ENCODE peak calls at places on chromosomes 4 and X, in ten cellular contexts. One of them, this sample, is unnamed. For H3K4me1, the result is how much of the 10 kb centered on the place peaks cover.

GRCh38 chrX:9829308-9830267 is 43.4 kb downstream of the SHROOM2 start:
- DNase-seq in tibial nerve: no peak
- DNase-seq in transverse colon: no peak
- DNase-seq in A549: peak
- DNase-seq in suprapubic skin: no peak
- DNase-seq in sigmoid colon: no peak
- DNase-seq in ovary: no peak
- DNase-seq in H1: no peak
- DNase-seq in K562: no peak
- DNase-seq in SK-N-SH: no peak
- DNase-seq in this sample: no peak

GRCh38 chr4:136078971-136079370 is 1453.3 kb downstream of the PCDH18 start:
- DNase-seq in tibial nerve: no peak
- DNase-seq in transverse colon: no peak
- DNase-seq in A549: no peak
- DNase-seq in suprapubic skin: no peak
- DNase-seq in sigmoid colon: no peak
- DNase-seq in ovary: no peak
- DNase-seq in H1: no peak
- DNase-seq in K562: no peak
- DNase-seq in SK-N-SH: no peak
- DNase-seq in this sample: no peak

GRCh38 chr4:19689511-19689910 is 562.2 kb upstream of the SLIT2 start:
- DNase-seq in tibial nerve: no peak
- DNase-seq in transverse colon: no peak
- DNase-seq in A549: no peak
- DNase-seq in suprapubic skin: no peak
- DNase-seq in sigmoid colon: no peak
- DNase-seq in ovary: no peak
- DNase-seq in H1: no peak
- DNase-seq in K562: no peak
- DNase-seq in SK-N-SH: no peak
- DNase-seq in this sample: no peak

GRCh38 chrX:23919706-23920320 is 12.0 kb downstream of the CXorf58 start:
- DNase-seq in tibial nerve: no peak
- DNase-seq in transverse colon: no peak
- DNase-seq in A549: no peak
- DNase-seq in suprapubic skin: no peak
- DNase-seq in sigmoid colon: no peak
- DNase-seq in ovary: no peak
- DNase-seq in H1: peak
- DNase-seq in K562: no peak
- DNase-seq in SK-N-SH: no peak
- DNase-seq in this sample: no peak

GRCh38 chr4:169208516-169208915 is 62.2 kb downstream of the SH3RF1 start:
- DNase-seq in tibial nerve: no peak
- DNase-seq in transverse colon: no peak
- DNase-seq in A549: no peak
- DNase-seq in suprapubic skin: no peak
- DNase-seq in sigmoid colon: no peak
- DNase-seq in ovary: no peak
- DNase-seq in H1: no peak
- DNase-seq in K562: no peak
- DNase-seq in SK-N-SH: no peak
- DNase-seq in this sample: no peak

GRCh38 chrX:63350551-63350950 is 581 bp downstream of the SPIN4 start:
- DNase-seq in tibial nerve: no peak
- DNase-seq in transverse colon: peak
- DNase-seq in A549: peak
- DNase-seq in suprapubic skin: no peak
- DNase-seq in sigmoid colon: no peak
- DNase-seq in ovary: peak
- DNase-seq in H1: no peak
- DNase-seq in K562: peak
- DNase-seq in SK-N-SH: peak
- DNase-seq in this sample: no peak

GRCh38 chr4:164937576-164938270 is 39.7 kb downstream of the TRIM61 start:
- DNase-seq in tibial nerve: no peak
- DNase-seq in transverse colon: no peak
- DNase-seq in A549: no peak
- DNase-seq in suprapubic skin: no peak
- DNase-seq in sigmoid colon: no peak
- DNase-seq in ovary: no peak
- DNase-seq in H1: no peak
- DNase-seq in K562: no peak
- DNase-seq in SK-N-SH: no peak
- DNase-seq in this sample: no peak

GRCh38 chr4:81492596-81492995 is 20.9 kb upstream of the RASGEF1B start:
- DNase-seq in tibial nerve: no peak
- DNase-seq in transverse colon: no peak
- DNase-seq in A549: no peak
- DNase-seq in suprapubic skin: no peak
- DNase-seq in sigmoid colon: no peak
- DNase-seq in ovary: no peak
- DNase-seq in H1: no peak
- DNase-seq in K562: no peak
- DNase-seq in SK-N-SH: no peak
- DNase-seq in this sample: no peak

DNA sequence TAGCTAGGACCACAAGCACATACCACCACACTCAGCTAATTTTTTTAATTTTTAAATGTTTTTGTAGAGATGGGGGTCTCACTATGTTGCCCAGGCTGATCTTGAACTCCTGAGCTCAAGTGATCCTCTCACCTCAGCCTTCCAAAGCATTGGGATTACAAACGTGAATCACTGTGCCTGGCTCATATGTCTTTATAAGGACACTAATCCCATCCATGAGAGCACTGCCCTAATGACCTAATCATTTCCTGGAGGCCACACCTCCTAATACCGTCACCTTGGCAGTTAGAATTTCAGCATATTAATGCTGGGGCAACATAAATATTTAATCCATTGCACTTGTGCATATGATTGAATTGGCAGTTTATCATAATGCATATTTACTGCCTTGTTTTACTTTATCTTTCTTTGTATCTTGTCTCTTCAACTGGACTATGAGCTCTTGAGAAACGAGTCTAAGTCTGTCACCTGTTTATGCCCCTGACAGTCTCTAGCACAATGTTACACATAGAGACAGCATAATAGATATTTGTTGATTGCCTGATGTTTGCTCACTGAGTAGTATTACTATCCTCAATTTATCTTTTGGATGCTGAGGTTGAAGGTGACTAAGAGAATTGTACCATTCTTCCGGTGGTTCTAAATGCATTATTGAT is 172.0 kb downstream of the AASDH start:
- DNase-seq in tibial nerve: no peak
- DNase-seq in transverse colon: no peak
- DNase-seq in A549: peak
- DNase-seq in suprapubic skin: no peak
- DNase-seq in sigmoid colon: no peak
- DNase-seq in ovary: no peak
- DNase-seq in H1: no peak
- DNase-seq in K562: no peak
- DNase-seq in SK-N-SH: no peak
- DNase-seq in this sample: no peak
- TF ChIP-seq EP300 in tibial nerve: no peak
- TF ChIP-seq EP300 in transverse colon: no peak
- TF ChIP-seq EP300 in A549: no peak
- TF ChIP-seq EP300 in suprapubic skin: no peak
- TF ChIP-seq EP300 in sigmoid colon: no peak
- TF ChIP-seq EP300 in ovary: no peak
- TF ChIP-seq EP300 in H1: no peak
- TF ChIP-seq EP300 in K562: no peak
- TF ChIP-seq EP300 in SK-N-SH: no peak
- TF ChIP-seq EP300 in this sample: no peak

GRCh38 chr4:30835044-30835443 is 114.9 kb downstream of the PCDH7 start:
- DNase-seq in tibial nerve: no peak
- DNase-seq in transverse colon: no peak
- DNase-seq in A549: no peak
- DNase-seq in suprapubic skin: no peak
- DNase-seq in sigmoid colon: no peak
- DNase-seq in ovary: no peak
- DNase-seq in H1: no peak
- DNase-seq in K562: no peak
- DNase-seq in SK-N-SH: no peak
- DNase-seq in this sample: no peak

GRCh38 chr4:30828290-30828926 is 108.2 kb downstream of the PCDH7 start:
- DNase-seq in tibial nerve: no peak
- DNase-seq in transverse colon: no peak
- DNase-seq in A549: no peak
- DNase-seq in suprapubic skin: no peak
- DNase-seq in sigmoid colon: no peak
- DNase-seq in ovary: no peak
- DNase-seq in H1: no peak
- DNase-seq in K562: no peak
- DNase-seq in SK-N-SH: no peak
- DNase-seq in this sample: no peak

GRCh38 chr4:30836231-30836630 is 116.1 kb downstream of the PCDH7 start:
- DNase-seq in tibial nerve: no peak
- DNase-seq in transverse colon: no peak
- DNase-seq in A549: no peak
- DNase-seq in suprapubic skin: no peak
- DNase-seq in sigmoid colon: no peak
- DNase-seq in ovary: no peak
- DNase-seq in H1: no peak
- DNase-seq in K562: no peak
- DNase-seq in SK-N-SH: no peak
- DNase-seq in this sample: no peak

GRCh38 chr4:30833206-30833605 is 113.0 kb downstream of the PCDH7 start:
- DNase-seq in tibial nerve: no peak
- DNase-seq in transverse colon: no peak
- DNase-seq in A549: no peak
- DNase-seq in suprapubic skin: no peak
- DNase-seq in sigmoid colon: no peak
- DNase-seq in ovary: no peak
- DNase-seq in H1: no peak
- DNase-seq in K562: no peak
- DNase-seq in SK-N-SH: no peak
- DNase-seq in this sample: no peak

DNA sequence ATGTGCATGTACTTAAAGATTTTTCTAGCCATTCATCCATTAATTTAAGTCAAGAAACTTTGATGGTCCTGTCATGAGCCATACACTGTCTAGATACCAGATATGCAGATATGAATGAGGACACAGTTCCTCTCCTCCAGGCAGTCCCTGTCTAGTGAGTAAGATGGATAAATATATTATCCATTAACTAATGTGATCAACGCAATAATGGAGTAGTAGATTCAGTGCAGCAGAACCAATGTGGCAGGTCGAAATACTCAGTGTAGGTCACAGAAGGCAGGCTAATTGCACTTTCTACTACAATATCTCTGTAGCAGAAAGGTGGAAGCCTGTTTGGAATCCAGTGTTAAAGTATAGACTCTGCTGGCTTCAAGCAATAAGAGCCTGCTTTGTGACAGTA is 112.5 kb downstream of the PCDH7 start:
- DNase-seq in tibial nerve: no peak
- DNase-seq in transverse colon: no peak
- DNase-seq in A549: no peak
- DNase-seq in suprapubic skin: no peak
- DNase-seq in sigmoid colon: no peak
- DNase-seq in ovary: no peak
- DNase-seq in H1: no peak
- DNase-seq in K562: no peak
- DNase-seq in SK-N-SH: peak
- DNase-seq in this sample: no peak
- H3K4me1 ChIP-seq in tibial nerve: under half
- H3K4me1 ChIP-seq in transverse colon: under half
- H3K4me1 ChIP-seq in A549: under half
- H3K4me1 ChIP-seq in suprapubic skin: under half
- H3K4me1 ChIP-seq in sigmoid colon: under half
- H3K4me1 ChIP-seq in ovary: under half
- H3K4me1 ChIP-seq in H1: under half
- H3K4me1 ChIP-seq in K562: under half
- H3K4me1 ChIP-seq in SK-N-SH: under half
- H3K4me1 ChIP-seq in this sample: under half

GRCh38 chr4:74134500-74134852 is 23.4 kb upstream of the MTHFD2L start:
- DNase-seq in tibial nerve: no peak
- DNase-seq in transverse colon: no peak
- DNase-seq in A549: no peak
- DNase-seq in suprapubic skin: no peak
- DNase-seq in sigmoid colon: no peak
- DNase-seq in ovary: no peak
- DNase-seq in H1: no peak
- DNase-seq in K562: no peak
- DNase-seq in SK-N-SH: no peak
- DNase-seq in this sample: no peak

DNA sequence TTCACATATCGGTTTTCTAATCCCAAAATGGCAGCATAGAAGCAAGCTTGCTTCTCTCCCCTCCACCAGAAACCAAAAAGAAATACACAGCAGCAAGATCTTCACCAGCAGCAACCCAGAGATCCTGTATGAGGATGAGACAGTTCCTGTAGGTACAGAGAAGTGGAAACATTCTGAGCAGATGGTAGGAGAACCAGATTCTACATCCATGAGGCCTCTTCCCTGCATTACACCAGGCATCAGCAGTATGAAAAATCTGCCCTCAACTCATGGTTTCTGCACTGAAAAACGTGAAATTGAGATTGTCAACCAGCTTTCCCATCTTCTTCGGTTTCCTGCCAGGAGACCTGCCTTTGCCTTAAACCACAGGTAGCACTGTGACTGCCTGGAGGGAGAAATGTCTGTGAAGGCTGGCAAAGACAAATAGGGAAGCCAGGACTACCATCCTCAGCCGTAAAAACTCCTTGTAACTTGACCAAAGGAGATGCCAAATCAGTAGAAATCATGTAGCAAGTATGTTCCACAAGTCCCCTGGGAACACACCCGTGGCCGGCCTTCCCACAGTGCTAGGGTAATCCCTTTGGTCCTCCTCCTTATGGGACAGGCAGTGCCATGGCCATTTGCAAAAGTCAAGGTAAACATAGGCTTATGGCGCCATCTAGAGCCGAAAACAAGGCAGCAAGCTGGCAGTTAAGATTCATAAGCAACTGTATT is 24.0 kb upstream of the MTHFD2L start:
- DNase-seq in tibial nerve: peak
- DNase-seq in transverse colon: peak
- DNase-seq in A549: peak
- DNase-seq in suprapubic skin: peak
- DNase-seq in sigmoid colon: peak
- DNase-seq in ovary: peak
- DNase-seq in H1: peak
- DNase-seq in K562: peak
- DNase-seq in SK-N-SH: peak
- DNase-seq in this sample: peak
- TF ChIP-seq CTCF in tibial nerve: peak
- TF ChIP-seq CTCF in transverse colon: peak
- TF ChIP-seq CTCF in A549: peak
- TF ChIP-seq CTCF in suprapubic skin: peak
- TF ChIP-seq CTCF in sigmoid colon: peak
- TF ChIP-seq CTCF in ovary: peak
- TF ChIP-seq CTCF in H1: peak
- TF ChIP-seq CTCF in K562: peak
- TF ChIP-seq CTCF in SK-N-SH: peak
- TF ChIP-seq CTCF in this sample: no peak

DNA sequence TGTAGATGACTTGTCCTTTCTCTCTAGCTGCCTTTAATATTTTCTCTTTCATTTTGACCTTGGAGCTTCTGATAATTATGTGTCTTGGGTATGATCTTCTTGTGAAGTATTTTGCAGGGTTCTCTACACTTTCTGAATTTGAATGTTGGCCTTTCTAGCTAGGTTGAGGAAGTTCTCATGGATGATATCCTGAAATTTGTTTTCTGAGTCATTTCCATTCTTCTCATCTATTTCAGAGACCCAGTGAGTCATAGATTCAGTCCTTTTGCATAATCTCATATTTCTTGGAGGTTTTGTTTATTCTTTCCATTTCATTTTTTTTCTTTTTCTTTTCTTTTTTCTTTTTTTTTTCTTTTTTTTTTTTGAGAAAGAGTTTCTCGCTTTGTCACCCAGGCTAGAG is 585.7 kb upstream of the PABPC4L start:
- DNase-seq in tibial nerve: no peak
- DNase-seq in transverse colon: no peak
- DNase-seq in A549: no peak
- DNase-seq in suprapubic skin: no peak
- DNase-seq in sigmoid colon: no peak
- DNase-seq in ovary: no peak
- DNase-seq in H1: no peak
- DNase-seq in K562: no peak
- DNase-seq in SK-N-SH: no peak
- DNase-seq in this sample: no peak
- TF ChIP-seq EP300 in tibial nerve: no peak
- TF ChIP-seq EP300 in transverse colon: no peak
- TF ChIP-seq EP300 in A549: no peak
- TF ChIP-seq EP300 in suprapubic skin: no peak
- TF ChIP-seq EP300 in sigmoid colon: no peak
- TF ChIP-seq EP300 in ovary: no peak
- TF ChIP-seq EP300 in H1: no peak
- TF ChIP-seq EP300 in K562: no peak
- TF ChIP-seq EP300 in SK-N-SH: no peak
- TF ChIP-seq EP300 in this sample: no peak

This sample was measured in stomach.